ENCODE peak calls at places on chromosomes 11 and 22, in five cellular contexts. I is NCI-H2029; E is stimulated activated naive CD4-positive, alpha-beta T cell; R is NCI-H2081; T is AML-193. Y is an unnamed sample.

GRCh38 chr11:16040151-16040550 is 316.2 kb downstream of the SOX6 start:
- DNase-seq in I (no peak), E (no peak), R (no peak), T (no peak), Y (no peak)

GRCh38 chr22:49402169-49402568 is 425.5 kb downstream of the BRD1 start:
- DNase-seq in I (no peak), E (no peak), R (no peak), T (no peak), Y (no peak)

GRCh38 chr22:18012528-18012927 is 11.8 kb downstream of the MICAL3 start:
- DNase-seq in I (no peak), E (no peak), R (no peak), T (no peak), Y (no peak)

GRCh38 chr11:111938687-111939160 is 1.6 kb downstream of the DIXDC1 start:
- DNase-seq in I (no peak), E (peak), R (peak), T (peak), Y (peak)

GRCh38 chr11:112163875-112164521 is at the start of gene IL18:
- DNase-seq in I (no peak), E (no peak), R (no peak), T (peak), Y (no peak)

GRCh38 chr22:46871826-46872225 is 109.4 kb downstream of the TBC1D22A start:
- DNase-seq in I (no peak), E (no peak), R (no peak), T (no peak), Y (no peak)

GRCh38 chr11:35796542-35796941 is 134.0 kb downstream of the TRIM44 start:
- DNase-seq in I (no peak), E (no peak), R (no peak), T (no peak), Y (no peak)

GRCh38 chr11:124543145-124543544 is 309 bp downstream of the OR8B12 start:
- DNase-seq in I (no peak), E (no peak), R (no peak), T (no peak), Y (no peak)

GRCh38 chr11:2136952-2137201 is 2.3 kb downstream of the IGF2 start:
- DNase-seq in I (no peak), E (no peak), R (no peak), T (no peak), Y (no peak)

GRCh38 chr11:128921790-128922189 is 20.9 kb downstream of the TP53AIP1 start:
- DNase-seq in I (no peak), E (no peak), R (no peak), T (no peak), Y (no peak)

GRCh38 chr11:16395601-16396000 is 39.3 kb upstream of the SOX6 start:
- DNase-seq in I (no peak), E (no peak), R (no peak), T (no peak), Y (no peak)

GRCh38 chr22:26589367-26589844 is 526 bp downstream of the TPST2 start:
- DNase-seq in I (no peak), E (peak), R (no peak), T (no peak), Y (no peak)

GRCh38 chr11:10838083-10838482 is 19.8 kb downstream of the ZBED5 start:
- DNase-seq in I (no peak), E (no peak), R (no peak), T (no peak), Y (no peak)

GRCh38 chr11:35332524-35332923 is 86.8 kb downstream of the SLC1A2 start:
- DNase-seq in I (no peak), E (no peak), R (no peak), T (no peak), Y (no peak)

GRCh38 chr11:3984896-3985295 is 109.7 kb upstream of the RRM1 start:
- DNase-seq in I (no peak), E (peak), R (no peak), T (no peak), Y (no peak)

GRCh38 chr22:21942407-21942895 is 10.2 kb downstream of the PPM1F start:
- DNase-seq in I (no peak), E (no peak), R (no peak), T (peak), Y (no peak)

GRCh38 chr22:31895317-31896133 is 48.8 kb upstream of the YWHAH start:
- DNase-seq in I (no peak), E (no peak), R (no peak), T (no peak), Y (no peak)

GRCh38 chr22:44665115-44665514 is 36.9 kb upstream of the PRR5 start:
- DNase-seq in I (no peak), E (no peak), R (no peak), T (peak), Y (no peak)

Y was measured in SIG-M5.